ENCODE peak calls at places on chromosomes 12 and 14, in seven cellular contexts. X is substantia nigra, E is caudate nucleus, T is A673, U is A549, G is esophagus squamous epithelium, L is AG04450. S is an unnamed sample.

GRCh38 chr12:24197517-24197916 is 248.0 kb upstream of the SOX5 start:
- DNase-seq in E (no peak), G (no peak), X (no peak), U (no peak), L (no peak), T (peak; percentile 36), S (no peak)

GRCh38 chr14:92315050-92315785 is 7.7 kb upstream of the SLC24A4 start:
- DNase-seq in E (peak; percentile 18), X (no peak), T (no peak), G (no peak), L (no peak), U (no peak), S (no peak)

GRCh38 chr12:105226219-105226618 is 9.8 kb downstream of the APPL2 start:
- DNase-seq in T (peak; percentile 70), E (no peak), G (no peak), L (peak; percentile 83), U (no peak), X (peak; percentile 34), S (peak; percentile 74)

GRCh38 chr14:78425782-78426181 is 255.6 kb downstream of the NRXN3 start:
- DNase-seq in E (no peak), T (no peak), G (no peak), L (no peak), U (no peak), X (no peak), S (no peak)

GRCh38 chr12:2052861-2053674 is at the start of gene CACNA1C:
- DNase-seq in X (no peak), L (no peak), G (no peak), U (no peak), T (peak; percentile 71), E (peak; percentile 59), S (peak; percentile 64)

GRCh38 chr12:90399317-90399716 is 555.7 kb downstream of the CCER1 start:
- DNase-seq in U (no peak), L (no peak), X (no peak), T (peak; percentile 40), G (no peak), E (no peak), S (no peak)

GRCh38 chr12:46453428-46453827 is 80.9 kb upstream of the SLC38A2 start:
- DNase-seq in E (no peak), G (no peak), L (no peak), U (no peak), T (no peak), X (no peak), S (no peak)

GRCh38 chr12:26971963-26972362 is 33.7 kb downstream of the FGFR1OP2 start:
- DNase-seq in T (no peak), X (no peak), U (no peak), G (no peak), E (no peak), L (no peak), S (no peak)

GRCh38 chr12:12927211-12928079 is 24.5 kb downstream of the GPRC5D start:
- DNase-seq in L (peak; percentile 47), G (no peak), E (peak; percentile 1), X (no peak), U (peak; percentile 93), T (peak; percentile 58), S (peak; percentile 66)

GRCh38 chr14:76918176-76918750 is 92.1 kb downstream of the LRRC74A start:
- DNase-seq in E (peak; percentile 52), U (no peak), X (peak; percentile 34), T (peak; percentile 87), G (no peak), L (peak; percentile 84), S (peak; percentile 83)

GRCh38 chr14:72751276-72752033 is 142.4 kb downstream of the DPF3 start:
- DNase-seq in L (no peak), X (no peak), G (no peak), E (no peak), U (no peak), T (no peak), S (no peak)

GRCh38 chr14:76699901-76700590 is 61.2 kb upstream of the VASH1 start:
- DNase-seq in G (no peak), L (no peak), E (no peak), X (no peak), T (no peak), U (no peak), S (no peak)

GRCh38 chr12:93020225-93020997 is 91.3 kb upstream of the EEA1 start:
- DNase-seq in X (no peak), G (no peak), E (no peak), L (no peak), T (no peak), U (no peak), S (peak; percentile 82)

GRCh38 chr14:79659995-79660975 is 551.0 kb downstream of the DIO2 start:
- DNase-seq in E (no peak), G (no peak), T (no peak), U (no peak), L (no peak), X (no peak), S (no peak)

GRCh38 chr12:54725233-54725843 is 77.2 kb upstream of the DCD start:
- DNase-seq in L (no peak), E (no peak), G (no peak), U (peak; percentile 38), X (no peak), T (peak; percentile 90), S (no peak)

GRCh38 chr12:121799842-121800693 is 3.7 kb upstream of the SETD1B start:
- DNase-seq in E (peak; percentile 76), L (peak; percentile 63), X (peak; percentile 57), T (peak; percentile 86), U (peak; percentile 94), G (peak; percentile 52), S (peak; percentile 87)

GRCh38 chr12:1791104-1791927 is 29.0 kb upstream of the LRTM2 start:
- DNase-seq in L (no peak), X (no peak), G (no peak), T (peak; percentile 67), U (peak; percentile 60), E (no peak), S (peak; percentile 61)

GRCh38 chr14:94671870-94672444 is 59.8 kb downstream of the SERPINA3 start:
- DNase-seq in L (no peak), E (no peak), X (no peak), G (no peak), U (no peak), T (no peak), S (no peak)

GRCh38 chr14:101010293-101010692 is 106.8 kb upstream of the RTL1 start:
- DNase-seq in U (no peak), L (no peak), T (no peak), G (no peak), E (no peak), X (no peak), S (no peak)

GRCh38 chr14:55005071-55005470 is 21.8 kb downstream of the WDHD1 start:
- DNase-seq in T (no peak), G (no peak), L (no peak), U (no peak), X (no peak), E (no peak), S (no peak)

GRCh38 chr12:100437038-100437841 is 36.4 kb upstream of the NR1H4 start:
- DNase-seq in U (no peak), T (no peak), X (no peak), G (no peak), E (no peak), L (no peak), S (no peak)

GRCh38 chr12:48973531-48973930 is 2.0 kb upstream of the WNT10B start:
- DNase-seq in X (no peak), G (no peak), E (no peak), T (no peak), L (no peak), U (no peak), S (no peak)

GRCh38 chr14:36655963-36656768 is 5.5 kb upstream of the PAX9 start:
- DNase-seq in U (peak; percentile 66), X (no peak), E (no peak), L (no peak), G (no peak), T (peak; percentile 93), S (no peak)

GRCh38 chr12:132247718-132248438 is 81.5 kb downstream of the GALNT9 start:
- DNase-seq in G (no peak), X (no peak), L (no peak), T (no peak), E (no peak), U (no peak), S (no peak)

GRCh38 chr14:36402867-36403266 is 82.4 kb upstream of the MBIP start:
- DNase-seq in U (no peak), T (no peak), X (no peak), L (no peak), G (no peak), E (no peak), S (no peak)

DNA sequence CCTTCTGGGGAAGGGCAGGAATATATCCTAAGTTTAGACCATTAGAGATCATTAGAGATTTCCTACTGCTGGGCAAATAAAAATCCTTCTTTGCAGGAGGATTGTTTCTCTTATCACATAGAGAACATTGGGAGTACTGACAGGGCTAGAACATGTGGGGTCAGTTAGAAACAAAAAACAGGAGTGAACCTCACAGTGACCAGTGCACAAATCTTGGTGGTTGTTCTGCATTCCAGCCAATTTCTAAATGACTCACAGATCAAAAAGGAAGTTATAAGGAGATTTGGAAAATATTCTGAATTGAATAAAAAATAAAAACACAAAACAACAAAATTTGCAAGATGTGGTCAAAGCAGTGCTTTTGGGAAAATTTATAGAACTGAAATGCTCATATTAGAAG is 118.8 kb downstream of the LLPH start:
- DNase-seq in X (no peak), U (no peak), G (no peak), T (no peak), E (no peak), L (no peak), S (no peak)
- H3K27ac ChIP-seq in X (no peak overlapping the region), U (no peak overlapping the region), G (no peak overlapping the region), T (no peak overlapping the region), E (no peak overlapping the region), L (no peak overlapping the region), S (no peak overlapping the region)

GRCh38 chr12:32501835-32502333 is 102.5 kb downstream of the FGD4 start:
- DNase-seq in G (no peak), X (peak; percentile 30), T (peak; percentile 96), E (peak; percentile 57), U (no peak), L (peak; percentile 33), S (no peak)
- H3K27ac ChIP-seq in G (peak overlapping the region; percentile 19), X (peak overlapping the region; percentile 78), T (peak overlapping the region; percentile 49), E (peak overlapping the region; percentile 38), U (no peak overlapping the region), L (peak overlapping the region; percentile 4), S (peak overlapping the region; percentile 20)

GRCh38 chr12:108802666-108803036 is 54.7 kb downstream of the SSH1 start:
- DNase-seq in U (no peak), E (no peak), X (no peak), T (no peak), L (no peak), G (no peak), S (no peak)

GRCh38 chr12:108803428-108804105 is 53.8 kb downstream of the SSH1 start:
- DNase-seq in T (peak; percentile 88), E (peak; percentile 38), U (peak; percentile 92), L (peak; percentile 85), G (no peak), X (peak; percentile 17), S (peak; percentile 84)

GRCh38 chr12:108800591-108800990 is 56.8 kb downstream of the SSH1 start:
- DNase-seq in G (no peak), L (no peak), U (no peak), T (no peak), X (no peak), E (no peak), S (no peak)

GRCh38 chr12:108799528-108800243 is 57.7 kb downstream of the SSH1 start:
- DNase-seq in X (no peak), G (no peak), E (no peak), T (no peak), U (no peak), L (no peak), S (no peak)

GRCh38 chr12:108801736-108802665 is 55.4 kb downstream of the SSH1 start:
- DNase-seq in U (no peak), L (no peak), G (no peak), T (no peak), E (no peak), X (no peak), S (no peak)
- H3K27ac ChIP-seq in U (no peak overlapping the region), L (peak overlapping the region; percentile 98), G (peak overlapping the region; percentile 81), T (no peak overlapping the region), E (no peak overlapping the region), X (no peak overlapping the region), S (peak overlapping the region; percentile 67)

GRCh38 chr12:107493646-107494045 is 192.0 kb upstream of the PWP1 start:
- DNase-seq in L (no peak), U (no peak), E (no peak), G (no peak), X (no peak), T (no peak), S (peak; percentile 56)
- H3K27ac ChIP-seq in L (no peak overlapping the region), U (no peak overlapping the region), E (no peak overlapping the region), G (no peak overlapping the region), X (no peak overlapping the region), T (no peak overlapping the region), S (no peak overlapping the region)